ENCODE peak calls at places on chromosome 1, in seven cellular contexts. C, B, S, D, K, H and Z are unnamed samples.

GRCh38 chr1:39788758-39789570 is at the start of gene BMP8B:
- DNase-seq in C (peak), B (peak), S (no peak), D (no peak), K (peak), H (no peak), Z (no peak)

GRCh38 chr1:185453496-185454192 is 136.6 kb upstream of the IVNS1ABP start:
- DNase-seq in C (no peak), B (no peak), S (peak), D (no peak), K (peak), H (peak), Z (peak)

GRCh38 chr1:82777240-82777639 is 976.5 kb downstream of the ADGRL2 start:
- DNase-seq in C (no peak), B (no peak), S (no peak), D (no peak), K (no peak), H (no peak), Z (no peak)

GRCh38 chr1:209924386-209924785 is 13.6 kb upstream of the SYT14 start:
- DNase-seq in C (no peak), B (no peak), S (no peak), D (no peak), K (no peak), H (no peak), Z (no peak)

GRCh38 chr1:56297191-56297590 is 282.2 kb downstream of the PLPP3 start:
- DNase-seq in C (no peak), B (no peak), S (no peak), D (no peak), K (no peak), H (no peak), Z (no peak)

GRCh38 chr1:104923075-104923474 is 1173.4 kb downstream of the AMY1C start:
- DNase-seq in C (no peak), B (no peak), S (no peak), D (no peak), K (no peak), H (no peak), Z (no peak)

GRCh38 chr1:29119365-29119929 is 4.3 kb downstream of the TMEM200B start:
- DNase-seq in C (no peak), B (no peak), S (no peak), D (no peak), K (no peak), H (no peak), Z (peak)

GRCh38 chr1:184892116-184892515 is 82.2 kb downstream of the NIBAN1 start:
- DNase-seq in C (no peak), B (no peak), S (no peak), D (no peak), K (peak), H (no peak), Z (peak)

GRCh38 chr1:234748066-234748465 is 138.1 kb upstream of the IRF2BP2 start:
- DNase-seq in C (no peak), B (no peak), S (no peak), D (no peak), K (no peak), H (no peak), Z (no peak)

GRCh38 chr1:117209094-117209493 is 1.6 kb downstream of the VTCN1 start:
- DNase-seq in C (no peak), B (no peak), S (no peak), D (no peak), K (no peak), H (no peak), Z (no peak)

GRCh38 chr1:209768354-209768774 is 12.5 kb downstream of the TRAF3IP3 start:
- DNase-seq in C (no peak), B (no peak), S (no peak), D (peak), K (no peak), H (no peak), Z (no peak)

GRCh38 chr1:186681806-186682205 is 1.6 kb upstream of the PTGS2 start:
- DNase-seq in C (no peak), B (no peak), S (peak), D (no peak), K (peak), H (no peak), Z (peak)

GRCh38 chr1:235907187-235907896 is 40.6 kb upstream of the LYST start:
- DNase-seq in C (no peak), B (no peak), S (no peak), D (no peak), K (no peak), H (no peak), Z (no peak)

GRCh38 chr1:11466416-11466815 is 12.5 kb upstream of the DISP3 start:
- DNase-seq in C (no peak), B (no peak), S (no peak), D (no peak), K (no peak), H (no peak), Z (no peak)